ENCODE peak calls at places on chromosome 1, in seven cellular contexts. One of them, this sample, is unnamed.

GRCh38 chr1:29753771-29754607 is 517.7 kb downstream of the PTPRU start:
- DNase-seq in right lobe of liver: no peak
- DNase-seq in MM.1S: no peak
- DNase-seq in A549: no peak
- DNase-seq in heart left ventricle: no peak
- DNase-seq in tibial nerve: no peak
- DNase-seq in fibroblast of lung: no peak
- DNase-seq in this sample: no peak

GRCh38 chr1:80218112-80218511 is 1211.6 kb upstream of the ADGRL4 start:
- DNase-seq in right lobe of liver: no peak
- DNase-seq in MM.1S: peak; percentile 71
- DNase-seq in A549: peak; percentile 45
- DNase-seq in heart left ventricle: no peak
- DNase-seq in tibial nerve: no peak
- DNase-seq in fibroblast of lung: peak; percentile 27
- DNase-seq in this sample: no peak

GRCh38 chr1:28118640-28119307 is 30.4 kb upstream of the EYA3 start:
- DNase-seq in right lobe of liver: no peak
- DNase-seq in MM.1S: no peak
- DNase-seq in A549: no peak
- DNase-seq in heart left ventricle: no peak
- DNase-seq in tibial nerve: no peak
- DNase-seq in fibroblast of lung: peak; percentile 35
- DNase-seq in this sample: no peak

GRCh38 chr1:24193046-24193445 is 6.0 kb upstream of the IFNLR1 start:
- DNase-seq in right lobe of liver: no peak
- DNase-seq in MM.1S: no peak
- DNase-seq in A549: peak; percentile 43
- DNase-seq in heart left ventricle: no peak
- DNase-seq in tibial nerve: no peak
- DNase-seq in fibroblast of lung: peak; percentile 46
- DNase-seq in this sample: no peak

GRCh38 chr1:165444897-165445370 is at the start of gene RXRG:
- DNase-seq in right lobe of liver: no peak
- DNase-seq in MM.1S: no peak
- DNase-seq in A549: no peak
- DNase-seq in heart left ventricle: peak; percentile 72
- DNase-seq in tibial nerve: peak; percentile 9
- DNase-seq in fibroblast of lung: no peak
- DNase-seq in this sample: no peak

GRCh38 chr1:218112862-218113261 is 172.2 kb upstream of the RRP15 start:
- DNase-seq in right lobe of liver: no peak
- DNase-seq in MM.1S: no peak
- DNase-seq in A549: no peak
- DNase-seq in heart left ventricle: no peak
- DNase-seq in tibial nerve: no peak
- DNase-seq in fibroblast of lung: no peak
- DNase-seq in this sample: no peak

GRCh38 chr1:175252561-175252960 is 60.0 kb upstream of the KIAA0040 start:
- DNase-seq in right lobe of liver: no peak
- DNase-seq in MM.1S: no peak
- DNase-seq in A549: no peak
- DNase-seq in heart left ventricle: no peak
- DNase-seq in tibial nerve: no peak
- DNase-seq in fibroblast of lung: no peak
- DNase-seq in this sample: no peak

GRCh38 chr1:218481116-218481775 is 136.1 kb downstream of the TGFB2 start:
- DNase-seq in right lobe of liver: no peak
- DNase-seq in MM.1S: no peak
- DNase-seq in A549: peak; percentile 73
- DNase-seq in heart left ventricle: no peak
- DNase-seq in tibial nerve: no peak
- DNase-seq in fibroblast of lung: peak; percentile 79
- DNase-seq in this sample: no peak

GRCh38 chr1:5354681-5355080 is 637.5 kb downstream of the NPHP4 start:
- DNase-seq in right lobe of liver: no peak
- DNase-seq in MM.1S: no peak
- DNase-seq in A549: no peak
- DNase-seq in heart left ventricle: no peak
- DNase-seq in tibial nerve: no peak
- DNase-seq in fibroblast of lung: no peak
- DNase-seq in this sample: no peak

GRCh38 chr1:181349512-181349911 is 133.8 kb upstream of the CACNA1E start:
- DNase-seq in right lobe of liver: no peak
- DNase-seq in MM.1S: no peak
- DNase-seq in A549: no peak
- DNase-seq in heart left ventricle: no peak
- DNase-seq in tibial nerve: no peak
- DNase-seq in fibroblast of lung: no peak
- DNase-seq in this sample: no peak

GRCh38 chr1:67705735-67706454 is 20.9 kb downstream of the GADD45A start:
- DNase-seq in right lobe of liver: no peak
- DNase-seq in MM.1S: no peak
- DNase-seq in A549: no peak
- DNase-seq in heart left ventricle: no peak
- DNase-seq in tibial nerve: peak; percentile 34
- DNase-seq in fibroblast of lung: no peak
- DNase-seq in this sample: no peak

GRCh38 chr1:95115708-95116137 is 1.4 kb upstream of the TLCD4 start:
- DNase-seq in right lobe of liver: peak; percentile 81
- DNase-seq in MM.1S: no peak
- DNase-seq in A549: no peak
- DNase-seq in heart left ventricle: no peak
- DNase-seq in tibial nerve: no peak
- DNase-seq in fibroblast of lung: no peak
- DNase-seq in this sample: no peak

GRCh38 chr1:49234988-49235387 is 458.3 kb upstream of the BEND5 start:
- DNase-seq in right lobe of liver: no peak
- DNase-seq in MM.1S: no peak
- DNase-seq in A549: no peak
- DNase-seq in heart left ventricle: no peak
- DNase-seq in tibial nerve: no peak
- DNase-seq in fibroblast of lung: no peak
- DNase-seq in this sample: no peak

DNA sequence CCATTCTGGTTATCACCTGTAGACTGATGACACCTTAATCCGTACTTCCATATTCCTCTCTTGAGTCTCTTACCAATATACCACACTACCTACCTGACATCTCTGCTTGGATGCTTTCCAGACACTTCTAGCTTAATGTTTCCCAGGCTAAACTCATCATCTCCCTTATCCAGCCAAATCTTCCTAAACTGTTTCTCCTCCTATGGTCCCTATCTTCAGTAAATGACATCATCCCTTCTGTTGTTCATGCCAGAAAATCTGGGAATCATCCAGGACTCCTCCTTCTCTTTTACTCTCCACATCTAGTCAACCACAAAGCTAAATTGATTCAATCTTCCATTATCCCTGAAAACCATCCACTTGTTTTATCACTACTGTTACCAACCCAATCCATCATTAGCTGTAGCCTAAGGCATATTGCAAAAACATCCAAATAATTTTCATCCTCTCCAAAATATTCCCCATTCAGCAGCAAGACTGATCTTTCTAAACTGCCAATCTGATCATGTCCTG is 464.1 kb upstream of the BEND5 start:
- DNase-seq in right lobe of liver: no peak
- DNase-seq in MM.1S: no peak
- DNase-seq in A549: no peak
- DNase-seq in heart left ventricle: no peak
- DNase-seq in tibial nerve: no peak
- DNase-seq in fibroblast of lung: no peak
- DNase-seq in this sample: no peak
- H3K9me3 ChIP-seq in right lobe of liver: no peaks in the 10 kb centered on the region
- H3K9me3 ChIP-seq in MM.1S: no peaks in the 10 kb centered on the region
- H3K9me3 ChIP-seq in A549: no peaks in the 10 kb centered on the region
- H3K9me3 ChIP-seq in heart left ventricle: no peaks in the 10 kb centered on the region
- H3K9me3 ChIP-seq in tibial nerve: no peaks in the 10 kb centered on the region
- H3K9me3 ChIP-seq in fibroblast of lung: no peaks in the 10 kb centered on the region
- H3K9me3 ChIP-seq in this sample: no peaks in the 10 kb centered on the region

GRCh38 chr1:188672153-188672552 is 1805.5 kb downstream of the BRINP3 start:
- DNase-seq in right lobe of liver: no peak
- DNase-seq in MM.1S: no peak
- DNase-seq in A549: no peak
- DNase-seq in heart left ventricle: no peak
- DNase-seq in tibial nerve: no peak
- DNase-seq in fibroblast of lung: no peak
- DNase-seq in this sample: no peak

GRCh38 chr1:188669715-188670114 is 1807.9 kb downstream of the BRINP3 start:
- DNase-seq in right lobe of liver: no peak
- DNase-seq in MM.1S: no peak
- DNase-seq in A549: no peak
- DNase-seq in heart left ventricle: no peak
- DNase-seq in tibial nerve: no peak
- DNase-seq in fibroblast of lung: peak; percentile 73
- DNase-seq in this sample: no peak

GRCh38 chr1:188665477-188665876 is 1812.2 kb downstream of the BRINP3 start:
- DNase-seq in right lobe of liver: no peak
- DNase-seq in MM.1S: no peak
- DNase-seq in A549: no peak
- DNase-seq in heart left ventricle: no peak
- DNase-seq in tibial nerve: no peak
- DNase-seq in fibroblast of lung: no peak
- DNase-seq in this sample: no peak

GRCh38 chr1:188670837-188671236 is 1806.8 kb downstream of the BRINP3 start:
- DNase-seq in right lobe of liver: no peak
- DNase-seq in MM.1S: no peak
- DNase-seq in A549: peak; percentile 53
- DNase-seq in heart left ventricle: no peak
- DNase-seq in tibial nerve: no peak
- DNase-seq in fibroblast of lung: peak; percentile 45
- DNase-seq in this sample: no peak

GRCh38 chr1:188668083-188668482 is 1809.6 kb downstream of the BRINP3 start:
- DNase-seq in right lobe of liver: no peak
- DNase-seq in MM.1S: no peak
- DNase-seq in A549: peak; percentile 31
- DNase-seq in heart left ventricle: no peak
- DNase-seq in tibial nerve: no peak
- DNase-seq in fibroblast of lung: no peak
- DNase-seq in this sample: no peak
- TF ChIP-seq CTCF in right lobe of liver: no peak
- TF ChIP-seq CTCF in MM.1S: no peak
- TF ChIP-seq CTCF in A549: no peak
- TF ChIP-seq CTCF in heart left ventricle: no peak
- TF ChIP-seq CTCF in tibial nerve: no peak
- TF ChIP-seq CTCF in fibroblast of lung: no peak
- TF ChIP-seq CTCF in this sample: no peak

GRCh38 chr1:59815892-59816291 is 1.1 kb downstream of the HOOK1 start:
- DNase-seq in right lobe of liver: no peak
- DNase-seq in MM.1S: no peak
- DNase-seq in A549: no peak
- DNase-seq in heart left ventricle: no peak
- DNase-seq in tibial nerve: no peak
- DNase-seq in fibroblast of lung: no peak
- DNase-seq in this sample: no peak

GRCh38 chr1:59819566-59820438 is 5.1 kb downstream of the HOOK1 start:
- DNase-seq in right lobe of liver: no peak
- DNase-seq in MM.1S: no peak
- DNase-seq in A549: no peak
- DNase-seq in heart left ventricle: no peak
- DNase-seq in tibial nerve: no peak
- DNase-seq in fibroblast of lung: no peak
- DNase-seq in this sample: no peak

GRCh38 chr1:59816318-59816878 is 1.6 kb downstream of the HOOK1 start:
- DNase-seq in right lobe of liver: no peak
- DNase-seq in MM.1S: no peak
- DNase-seq in A549: no peak
- DNase-seq in heart left ventricle: no peak
- DNase-seq in tibial nerve: no peak
- DNase-seq in fibroblast of lung: no peak
- DNase-seq in this sample: no peak

GRCh38 chr1:59814901-59815825 is at the start of gene HOOK1:
- DNase-seq in right lobe of liver: peak; percentile 55
- DNase-seq in MM.1S: peak; percentile 33
- DNase-seq in A549: no peak
- DNase-seq in heart left ventricle: no peak
- DNase-seq in tibial nerve: no peak
- DNase-seq in fibroblast of lung: no peak
- DNase-seq in this sample: no peak

DNA sequence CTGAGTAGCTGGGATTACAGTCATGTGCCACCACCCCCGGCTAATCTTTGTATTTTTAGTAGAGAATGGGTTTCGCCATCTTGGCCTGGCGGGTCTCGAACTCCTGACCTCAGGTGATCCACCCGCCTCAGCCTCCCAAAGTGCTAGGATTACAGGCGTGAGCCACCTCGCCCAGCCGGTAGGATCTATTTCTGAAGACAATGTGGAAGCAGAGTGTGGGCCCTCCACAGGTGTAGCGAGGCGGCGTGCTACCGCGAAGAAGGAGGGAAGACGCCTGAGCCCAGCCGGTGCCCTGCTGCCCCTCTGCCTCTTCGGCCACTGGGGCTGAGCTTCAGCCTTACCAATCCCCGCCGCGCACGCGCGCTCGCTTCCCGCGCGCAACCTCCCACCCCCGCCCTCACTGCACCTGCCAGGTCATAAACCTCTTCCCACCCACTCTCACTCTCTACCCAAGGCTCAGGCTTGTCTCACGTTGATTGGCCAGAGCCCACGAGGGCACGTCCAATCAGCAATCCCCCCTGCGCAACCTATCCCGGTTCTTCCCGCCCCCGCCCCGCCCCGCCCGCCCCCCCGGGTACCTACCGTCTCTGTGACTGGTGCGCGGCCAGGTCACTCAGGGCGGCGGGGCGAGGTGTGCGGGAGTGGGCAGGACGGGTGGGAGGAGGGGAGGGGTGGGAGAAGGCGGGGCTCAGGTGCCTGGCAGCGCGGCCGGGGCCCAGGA is 409 bp upstream of the HOOK1 start:
- DNase-seq in right lobe of liver: peak; percentile 96
- DNase-seq in MM.1S: peak; percentile 99
- DNase-seq in A549: peak; percentile 90
- DNase-seq in heart left ventricle: peak; percentile 87
- DNase-seq in tibial nerve: no peak
- DNase-seq in fibroblast of lung: peak; percentile 12
- DNase-seq in this sample: peak; percentile 68
- H3K4me3 ChIP-seq in right lobe of liver: peak overlapping the region; percentile 64
- H3K4me3 ChIP-seq in MM.1S: peak overlapping the region; percentile 81
- H3K4me3 ChIP-seq in A549: peak overlapping the region; percentile 54
- H3K4me3 ChIP-seq in heart left ventricle: peak overlapping the region; percentile 32
- H3K4me3 ChIP-seq in tibial nerve: peak overlapping the region; percentile 16
- H3K4me3 ChIP-seq in fibroblast of lung: no peak overlapping the region
- H3K4me3 ChIP-seq in this sample: peak overlapping the region; percentile 73

DNA sequence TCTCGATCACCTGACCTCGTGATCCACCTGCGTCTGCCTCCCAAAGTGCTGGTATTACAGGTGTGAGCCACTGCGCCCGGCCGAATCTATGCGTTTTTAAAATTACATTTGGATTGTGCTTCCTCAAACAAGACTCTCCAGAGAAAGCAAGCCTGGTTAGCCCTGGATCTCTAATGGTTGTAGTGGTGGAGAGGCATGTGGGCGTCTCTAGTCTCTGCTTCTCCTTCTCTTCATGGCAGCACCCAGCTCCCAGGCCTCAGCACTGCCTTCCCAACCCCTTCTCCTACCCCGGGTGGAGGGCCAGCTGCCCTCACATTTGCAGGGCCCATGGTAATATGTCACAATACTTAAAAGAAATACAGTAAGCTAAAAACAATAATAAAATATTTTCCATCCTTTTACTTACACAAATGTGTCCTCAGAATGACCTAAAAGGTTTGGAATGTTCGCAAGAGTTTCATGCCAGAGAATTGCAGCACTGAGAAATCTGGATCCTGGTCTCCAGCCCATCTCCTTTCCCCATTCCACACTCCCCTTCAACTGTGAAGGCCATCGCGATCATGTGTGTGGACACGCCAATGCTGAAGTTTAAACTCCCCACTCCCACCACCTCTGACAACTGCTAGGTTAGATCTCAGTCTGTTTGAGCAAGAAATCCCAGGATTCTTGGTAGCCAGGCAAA is 7.0 kb downstream of the OR14I1 start:
- DNase-seq in right lobe of liver: no peak
- DNase-seq in MM.1S: no peak
- DNase-seq in A549: no peak
- DNase-seq in heart left ventricle: no peak
- DNase-seq in tibial nerve: no peak
- DNase-seq in fibroblast of lung: no peak
- DNase-seq in this sample: no peak
- H3K9me3 ChIP-seq in right lobe of liver: no peaks in the 10 kb centered on the region
- H3K9me3 ChIP-seq in MM.1S: no peaks in the 10 kb centered on the region
- H3K9me3 ChIP-seq in A549: no peaks in the 10 kb centered on the region
- H3K9me3 ChIP-seq in heart left ventricle: no peaks in the 10 kb centered on the region
- H3K9me3 ChIP-seq in tibial nerve: no peaks in the 10 kb centered on the region
- H3K9me3 ChIP-seq in fibroblast of lung: no peaks in the 10 kb centered on the region
- H3K9me3 ChIP-seq in this sample: no peaks in the 10 kb centered on the region